ENCODE peak calls at places on chromosomes 6 and 20, in five cellular contexts. One of them, this sample, is unnamed. For H3K4me1, the result is how much of the 10 kb centered on the place peaks cover.

GRCh38 chr6:130893766-130894165 is 66.6 kb downstream of the SMLR1 start:
- DNase-seq in breast epithelium: no peak
- DNase-seq in tibial artery: no peak
- DNase-seq in SJSA1: no peak
- DNase-seq in left ventricle myocardium inferior: no peak
- DNase-seq in this sample: no peak

GRCh38 chr20:5480824-5481600 is 164.3 kb upstream of the PROKR2 start:
- DNase-seq in left ventricle myocardium inferior: no peak
- DNase-seq in SJSA1: no peak
- DNase-seq in tibial artery: no peak
- DNase-seq in breast epithelium: no peak
- DNase-seq in this sample: no peak

GRCh38 chr6:155224031-155224451 is 39.8 kb upstream of the CLDN20 start:
- DNase-seq in SJSA1: peak
- DNase-seq in left ventricle myocardium inferior: no peak
- DNase-seq in tibial artery: no peak
- DNase-seq in breast epithelium: no peak
- DNase-seq in this sample: no peak

GRCh38 chr6:136923116-136923953 is 1.2 kb downstream of the SLC35D3 start:
- DNase-seq in SJSA1: no peak
- DNase-seq in tibial artery: no peak
- DNase-seq in left ventricle myocardium inferior: no peak
- DNase-seq in breast epithelium: no peak
- DNase-seq in this sample: no peak

GRCh38 chr6:80211295-80211694 is 104.8 kb downstream of the BCKDHB start:
- DNase-seq in tibial artery: no peak
- DNase-seq in breast epithelium: no peak
- DNase-seq in SJSA1: no peak
- DNase-seq in left ventricle myocardium inferior: no peak
- DNase-seq in this sample: no peak

GRCh38 chr6:15744824-15745402 is 82.1 kb upstream of the DTNBP1 start:
- DNase-seq in left ventricle myocardium inferior: no peak
- DNase-seq in tibial artery: no peak
- DNase-seq in breast epithelium: no peak
- DNase-seq in SJSA1: no peak
- DNase-seq in this sample: no peak

GRCh38 chr20:50746138-50746940 is 15.0 kb downstream of the PARD6B start:
- DNase-seq in left ventricle myocardium inferior: no peak
- DNase-seq in tibial artery: no peak
- DNase-seq in SJSA1: no peak
- DNase-seq in breast epithelium: no peak
- DNase-seq in this sample: no peak

GRCh38 chr6:30360139-30360538 is 15.2 kb downstream of the RPP21 start:
- DNase-seq in SJSA1: no peak
- DNase-seq in breast epithelium: no peak
- DNase-seq in tibial artery: no peak
- DNase-seq in left ventricle myocardium inferior: no peak
- DNase-seq in this sample: no peak

GRCh38 chr6:115071962-115072361 is 729.1 kb upstream of the HS3ST5 start:
- DNase-seq in tibial artery: no peak
- DNase-seq in left ventricle myocardium inferior: no peak
- DNase-seq in SJSA1: no peak
- DNase-seq in breast epithelium: no peak
- DNase-seq in this sample: no peak

GRCh38 chr6:147116043-147116442 is 88.2 kb upstream of the STXBP5 start:
- DNase-seq in SJSA1: no peak
- DNase-seq in breast epithelium: no peak
- DNase-seq in tibial artery: no peak
- DNase-seq in left ventricle myocardium inferior: no peak
- DNase-seq in this sample: no peak

GRCh38 chr20:49916146-49917002 is 1.0 kb upstream of the SPATA2 start:
- DNase-seq in SJSA1: no peak
- DNase-seq in tibial artery: no peak
- DNase-seq in left ventricle myocardium inferior: no peak
- DNase-seq in breast epithelium: no peak
- DNase-seq in this sample: no peak

GRCh38 chr6:43833223-43833995 is 63.4 kb downstream of the VEGFA start:
- DNase-seq in left ventricle myocardium inferior: no peak
- DNase-seq in breast epithelium: no peak
- DNase-seq in SJSA1: peak
- DNase-seq in tibial artery: no peak
- DNase-seq in this sample: no peak

GRCh38 chr6:8857160-8857559 is 421.8 kb upstream of the SLC35B3 start:
- DNase-seq in SJSA1: no peak
- DNase-seq in breast epithelium: no peak
- DNase-seq in left ventricle myocardium inferior: no peak
- DNase-seq in tibial artery: no peak
- DNase-seq in this sample: no peak

GRCh38 chr6:129753422-129753821 is 43.4 kb upstream of the ARHGAP18 start:
- DNase-seq in tibial artery: no peak
- DNase-seq in breast epithelium: no peak
- DNase-seq in left ventricle myocardium inferior: no peak
- DNase-seq in SJSA1: no peak
- DNase-seq in this sample: no peak

GRCh38 chr6:158409451-158409850 is 97.2 kb downstream of the TULP4 start:
- DNase-seq in breast epithelium: no peak
- DNase-seq in tibial artery: no peak
- DNase-seq in left ventricle myocardium inferior: peak
- DNase-seq in SJSA1: no peak
- DNase-seq in this sample: no peak

GRCh38 chr20:57066126-57066900 is 200.1 kb downstream of the BMP7 start:
- DNase-seq in breast epithelium: no peak
- DNase-seq in left ventricle myocardium inferior: no peak
- DNase-seq in SJSA1: peak
- DNase-seq in tibial artery: no peak
- DNase-seq in this sample: no peak

GRCh38 chr6:105900120-105900937 is 185.8 kb upstream of the PRDM1 start:
- DNase-seq in left ventricle myocardium inferior: no peak
- DNase-seq in tibial artery: no peak
- DNase-seq in breast epithelium: no peak
- DNase-seq in SJSA1: peak
- DNase-seq in this sample: no peak

GRCh38 chr6:157666721-157667120 is 156.3 kb upstream of the SNX9 start:
- DNase-seq in left ventricle myocardium inferior: no peak
- DNase-seq in breast epithelium: no peak
- DNase-seq in tibial artery: no peak
- DNase-seq in SJSA1: no peak
- DNase-seq in this sample: no peak

GRCh38 chr20:37564016-37564387 is 36.3 kb upstream of the BLCAP start:
- DNase-seq in tibial artery: no peak
- DNase-seq in breast epithelium: no peak
- DNase-seq in SJSA1: no peak
- DNase-seq in left ventricle myocardium inferior: no peak
- DNase-seq in this sample: no peak

GRCh38 chr20:13422637-13423036 is 201.6 kb downstream of the ISM1 start:
- DNase-seq in SJSA1: no peak
- DNase-seq in breast epithelium: no peak
- DNase-seq in left ventricle myocardium inferior: no peak
- DNase-seq in tibial artery: no peak
- DNase-seq in this sample: no peak

GRCh38 chr6:82237013-82237412 is 10.5 kb downstream of the IBTK start:
- DNase-seq in SJSA1: no peak
- DNase-seq in left ventricle myocardium inferior: no peak
- DNase-seq in breast epithelium: no peak
- DNase-seq in tibial artery: no peak
- DNase-seq in this sample: no peak

GRCh38 chr6:46410330-46410953 is 80.8 kb downstream of the RCAN2 start:
- DNase-seq in SJSA1: peak
- DNase-seq in tibial artery: peak
- DNase-seq in left ventricle myocardium inferior: no peak
- DNase-seq in breast epithelium: no peak
- DNase-seq in this sample: no peak

GRCh38 chr6:6758915-6759654 is 170.6 kb downstream of the LY86 start:
- DNase-seq in breast epithelium: no peak
- DNase-seq in left ventricle myocardium inferior: no peak
- DNase-seq in tibial artery: peak
- DNase-seq in SJSA1: peak
- DNase-seq in this sample: peak

GRCh38 chr20:10367425-10367920 is 66.5 kb downstream of the MKKS start:
- DNase-seq in SJSA1: no peak
- DNase-seq in left ventricle myocardium inferior: no peak
- DNase-seq in breast epithelium: no peak
- DNase-seq in tibial artery: no peak
- DNase-seq in this sample: no peak

GRCh38 chr6:78308025-78308424 is 559.3 kb upstream of the IRAK1BP1 start:
- DNase-seq in SJSA1: no peak
- DNase-seq in tibial artery: no peak
- DNase-seq in breast epithelium: no peak
- DNase-seq in left ventricle myocardium inferior: no peak
- DNase-seq in this sample: no peak

GRCh38 chr6:131372535-131372934 is 200.5 kb upstream of the ARG1 start:
- DNase-seq in tibial artery: no peak
- DNase-seq in SJSA1: no peak
- DNase-seq in left ventricle myocardium inferior: no peak
- DNase-seq in breast epithelium: no peak
- DNase-seq in this sample: no peak

GRCh38 chr20:301886-302848 is 4.8 kb downstream of the ZCCHC3 start:
- DNase-seq in tibial artery: no peak
- DNase-seq in SJSA1: no peak
- DNase-seq in left ventricle myocardium inferior: no peak
- DNase-seq in breast epithelium: no peak
- DNase-seq in this sample: no peak

GRCh38 chr6:149453597-149454340 is 31.0 kb downstream of the ZC3H12D start:
- DNase-seq in SJSA1: no peak
- DNase-seq in left ventricle myocardium inferior: no peak
- DNase-seq in tibial artery: no peak
- DNase-seq in breast epithelium: no peak
- DNase-seq in this sample: peak

DNA sequence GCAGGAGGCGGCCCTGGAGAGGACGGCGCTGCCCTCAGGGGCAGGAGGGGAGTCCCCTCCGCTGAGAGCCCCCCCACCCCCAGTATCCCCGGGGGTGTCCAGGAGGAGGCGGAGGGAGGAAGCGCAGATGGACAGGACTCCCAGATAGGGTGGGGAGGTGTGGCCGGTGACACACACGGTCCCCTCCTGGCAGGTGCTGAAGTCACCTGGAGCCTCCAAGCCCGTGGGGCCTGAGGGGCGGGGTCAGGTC is 1.4 kb downstream of the STMN3 start:
- DNase-seq in SJSA1: no peak
- DNase-seq in tibial artery: no peak
- DNase-seq in breast epithelium: no peak
- DNase-seq in left ventricle myocardium inferior: no peak
- DNase-seq in this sample: no peak
- H3K4me3 ChIP-seq in SJSA1: no peak
- H3K4me3 ChIP-seq in tibial artery: peak
- H3K4me3 ChIP-seq in breast epithelium: peak
- H3K4me3 ChIP-seq in left ventricle myocardium inferior: peak
- H3K4me3 ChIP-seq in this sample: peak

GRCh38 chr6:142943746-142944125 is 1.2 kb downstream of the HIVEP2 start:
- DNase-seq in breast epithelium: no peak
- DNase-seq in tibial artery: peak
- DNase-seq in left ventricle myocardium inferior: no peak
- DNase-seq in SJSA1: peak
- DNase-seq in this sample: peak
- H3K4me1 ChIP-seq in breast epithelium: under half
- H3K4me1 ChIP-seq in tibial artery: under half
- H3K4me1 ChIP-seq in left ventricle myocardium inferior: half or more
- H3K4me1 ChIP-seq in SJSA1: under half
- H3K4me1 ChIP-seq in this sample: under half

GRCh38 chr6:167848783-167849182 is 22.1 kb downstream of the AFDN start:
- DNase-seq in breast epithelium: no peak
- DNase-seq in SJSA1: no peak
- DNase-seq in tibial artery: no peak
- DNase-seq in left ventricle myocardium inferior: no peak
- DNase-seq in this sample: no peak

GRCh38 chr6:167849846-167850459 is 23.2 kb downstream of the AFDN start:
- DNase-seq in left ventricle myocardium inferior: no peak
- DNase-seq in tibial artery: no peak
- DNase-seq in SJSA1: peak
- DNase-seq in breast epithelium: no peak
- DNase-seq in this sample: no peak

GRCh38 chr6:167845856-167846255 is 19.1 kb downstream of the AFDN start:
- DNase-seq in breast epithelium: no peak
- DNase-seq in left ventricle myocardium inferior: no peak
- DNase-seq in tibial artery: no peak
- DNase-seq in SJSA1: no peak
- DNase-seq in this sample: no peak

GRCh38 chr6:167846997-167847606 is 20.4 kb downstream of the AFDN start:
- DNase-seq in breast epithelium: no peak
- DNase-seq in SJSA1: no peak
- DNase-seq in left ventricle myocardium inferior: no peak
- DNase-seq in tibial artery: no peak
- DNase-seq in this sample: no peak

GRCh38 chr6:167847936-167848335 is 21.2 kb downstream of the AFDN start:
- DNase-seq in SJSA1: no peak
- DNase-seq in breast epithelium: no peak
- DNase-seq in left ventricle myocardium inferior: no peak
- DNase-seq in tibial artery: no peak
- DNase-seq in this sample: no peak
- H3K27ac ChIP-seq in SJSA1: no peak
- H3K27ac ChIP-seq in breast epithelium: no peak
- H3K27ac ChIP-seq in left ventricle myocardium inferior: no peak
- H3K27ac ChIP-seq in tibial artery: no peak
- H3K27ac ChIP-seq in this sample: no peak

GRCh38 chr6:2791124-2792050 is 26.2 kb downstream of the WRNIP1 start:
- DNase-seq in tibial artery: peak
- DNase-seq in left ventricle myocardium inferior: peak
- DNase-seq in SJSA1: peak
- DNase-seq in breast epithelium: no peak
- DNase-seq in this sample: peak
- H3K4me3 ChIP-seq in tibial artery: peak
- H3K4me3 ChIP-seq in left ventricle myocardium inferior: no peak
- H3K4me3 ChIP-seq in SJSA1: peak
- H3K4me3 ChIP-seq in breast epithelium: no peak
- H3K4me3 ChIP-seq in this sample: no peak

DNA sequence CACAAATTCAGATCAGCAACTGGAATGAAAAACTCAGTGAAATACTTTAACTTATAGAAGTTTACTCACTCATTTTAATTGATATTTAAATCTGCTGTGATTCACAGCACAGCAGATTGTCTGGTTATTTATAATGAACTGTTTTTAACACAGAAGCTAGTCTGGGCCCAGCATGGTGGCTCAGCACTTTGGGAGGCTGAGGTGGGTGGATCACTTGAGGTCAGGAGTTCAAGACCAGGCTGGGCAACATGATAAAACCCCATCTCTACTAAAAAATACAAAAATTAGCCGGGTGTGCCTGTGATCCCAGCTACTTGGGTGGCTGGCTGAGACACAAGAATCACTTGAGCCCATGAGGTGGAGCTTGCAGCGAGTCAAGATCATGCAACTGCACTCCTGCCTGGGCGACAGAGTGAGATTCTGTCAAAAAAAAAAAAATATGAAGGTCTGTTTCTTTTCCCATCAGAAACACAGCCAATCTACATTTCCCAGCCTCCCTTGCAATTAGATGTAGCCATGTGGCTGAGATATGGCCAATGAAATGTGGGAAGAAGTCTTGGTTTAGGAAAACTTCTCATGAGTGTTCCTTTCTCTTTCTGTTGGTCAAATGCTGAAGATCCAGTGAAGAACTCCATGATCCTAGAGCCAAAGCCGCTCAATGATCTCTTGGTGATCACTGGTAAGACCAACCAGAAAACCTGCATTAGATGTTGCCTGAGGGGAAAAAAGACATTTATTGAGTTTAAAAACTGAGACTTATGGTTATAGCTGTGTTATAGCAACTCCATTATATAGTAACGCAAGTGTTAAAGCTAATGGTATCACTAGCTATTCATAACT is 31.3 kb upstream of the BTN3A2 start:
- DNase-seq in tibial artery: no peak
- DNase-seq in left ventricle myocardium inferior: no peak
- DNase-seq in breast epithelium: no peak
- DNase-seq in SJSA1: no peak
- DNase-seq in this sample: no peak
- H3K4me1 ChIP-seq in tibial artery: under half
- H3K4me1 ChIP-seq in left ventricle myocardium inferior: under half
- H3K4me1 ChIP-seq in breast epithelium: under half
- H3K4me1 ChIP-seq in SJSA1: under half
- H3K4me1 ChIP-seq in this sample: under half